ENCODE peak calls at places on chromosome 4, in four cellular contexts. One of them, this sample, is unnamed.

GRCh38 chr4:17142232-17142711 is 243.8 kb upstream of the LDB2 start:
- DNase-seq in left ventricle myocardium inferior: no peak
- DNase-seq in psoas muscle: no peak
- DNase-seq in transverse colon: no peak
- DNase-seq in this sample: no peak

GRCh38 chr4:150582101-150582565 is at the start of gene MAB21L2:
- DNase-seq in left ventricle myocardium inferior: no peak
- DNase-seq in psoas muscle: no peak
- DNase-seq in transverse colon: no peak
- DNase-seq in this sample: no peak

GRCh38 chr4:13698296-13698695 is 70.8 kb upstream of the BOD1L1 start:
- DNase-seq in left ventricle myocardium inferior: no peak
- DNase-seq in psoas muscle: no peak
- DNase-seq in transverse colon: no peak
- DNase-seq in this sample: no peak

GRCh38 chr4:113740857-113741379 is 20.6 kb downstream of the CAMK2D start:
- DNase-seq in left ventricle myocardium inferior: no peak
- DNase-seq in psoas muscle: no peak
- DNase-seq in transverse colon: no peak
- DNase-seq in this sample: no peak

GRCh38 chr4:73068496-73069337 is 799 bp downstream of the COX18 start:
- DNase-seq in left ventricle myocardium inferior: no peak
- DNase-seq in psoas muscle: no peak
- DNase-seq in transverse colon: peak; percentile 12
- DNase-seq in this sample: no peak

GRCh38 chr4:137106733-137107132 is 425.6 kb downstream of the PCDH18 start:
- DNase-seq in left ventricle myocardium inferior: no peak
- DNase-seq in psoas muscle: no peak
- DNase-seq in transverse colon: no peak
- DNase-seq in this sample: no peak

GRCh38 chr4:133565379-133565778 is 416.3 kb downstream of the PCDH10 start:
- DNase-seq in left ventricle myocardium inferior: no peak
- DNase-seq in psoas muscle: no peak
- DNase-seq in transverse colon: no peak
- DNase-seq in this sample: no peak

GRCh38 chr4:112083587-112084347 is 61.5 kb upstream of the FAM241A start:
- DNase-seq in left ventricle myocardium inferior: no peak
- DNase-seq in psoas muscle: no peak
- DNase-seq in transverse colon: no peak
- DNase-seq in this sample: no peak

GRCh38 chr4:139419388-139419914 is 34.5 kb upstream of the RAB33B start:
- DNase-seq in left ventricle myocardium inferior: peak; percentile 18
- DNase-seq in psoas muscle: no peak
- DNase-seq in transverse colon: peak; percentile 38
- DNase-seq in this sample: peak; percentile 74

GRCh38 chr4:130675262-130675661 is 1579.3 kb downstream of the C4orf33 start:
- DNase-seq in left ventricle myocardium inferior: no peak
- DNase-seq in psoas muscle: no peak
- DNase-seq in transverse colon: no peak
- DNase-seq in this sample: no peak

GRCh38 chr4:86033171-86033570 is 326.7 kb downstream of the MAPK10 start:
- DNase-seq in left ventricle myocardium inferior: peak; percentile 36
- DNase-seq in psoas muscle: peak; percentile 43
- DNase-seq in transverse colon: peak; percentile 9
- DNase-seq in this sample: peak; percentile 59

GRCh38 chr4:13378973-13379759 is 105.0 kb downstream of the RAB28 start:
- DNase-seq in left ventricle myocardium inferior: no peak
- DNase-seq in psoas muscle: no peak
- DNase-seq in transverse colon: no peak
- DNase-seq in this sample: no peak

GRCh38 chr4:126935784-126936183 is 697.0 kb upstream of the INTU start:
- DNase-seq in left ventricle myocardium inferior: no peak
- DNase-seq in psoas muscle: no peak
- DNase-seq in transverse colon: no peak
- DNase-seq in this sample: no peak

GRCh38 chr4:32010221-32010620 is 1290.1 kb downstream of the PCDH7 start:
- DNase-seq in left ventricle myocardium inferior: no peak
- DNase-seq in psoas muscle: no peak
- DNase-seq in transverse colon: no peak
- DNase-seq in this sample: no peak
- H3K4me3 ChIP-seq in left ventricle myocardium inferior: no peak overlapping the region
- H3K4me3 ChIP-seq in psoas muscle: no peak overlapping the region
- H3K4me3 ChIP-seq in transverse colon: no peak overlapping the region
- H3K4me3 ChIP-seq in this sample: no peak overlapping the region

DNA sequence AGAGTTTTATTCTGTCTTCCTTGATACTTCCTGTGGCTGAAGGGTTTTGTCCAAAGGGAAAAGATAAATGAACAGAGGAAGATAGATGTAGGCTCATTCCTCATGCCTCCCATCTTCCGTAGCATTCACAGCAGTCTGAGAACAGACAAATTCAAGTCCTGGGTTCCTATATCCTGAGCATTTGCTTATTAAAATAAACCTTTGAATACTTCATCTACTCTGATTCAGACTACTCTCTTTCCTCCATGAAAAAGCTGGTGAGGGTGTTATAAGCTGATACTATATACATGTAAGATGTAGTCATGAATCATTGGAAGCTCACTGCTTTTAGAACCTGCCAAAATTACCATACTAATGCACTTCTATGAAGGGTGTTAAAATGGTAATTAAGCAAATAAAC is 61.2 kb downstream of the GAB1 start:
- DNase-seq in left ventricle myocardium inferior: no peak
- DNase-seq in psoas muscle: no peak
- DNase-seq in transverse colon: no peak
- DNase-seq in this sample: no peak
- H3K4me1 ChIP-seq in left ventricle myocardium inferior: peaks cover 100% of the 10 kb centered on the region
- H3K4me1 ChIP-seq in psoas muscle: peaks cover 73% of the 10 kb centered on the region
- H3K4me1 ChIP-seq in transverse colon: peaks cover 64% of the 10 kb centered on the region
- H3K4me1 ChIP-seq in this sample: peaks cover 14% of the 10 kb centered on the region

GRCh38 chr4:117529401-117529800 is 444.0 kb upstream of the TRAM1L1 start:
- DNase-seq in left ventricle myocardium inferior: no peak
- DNase-seq in psoas muscle: no peak
- DNase-seq in transverse colon: no peak
- DNase-seq in this sample: no peak
- H3K4me3 ChIP-seq in left ventricle myocardium inferior: no peak overlapping the region
- H3K4me3 ChIP-seq in psoas muscle: no peak overlapping the region
- H3K4me3 ChIP-seq in transverse colon: no peak overlapping the region
- H3K4me3 ChIP-seq in this sample: no peak overlapping the region

GRCh38 chr4:152098365-152099060 is 337.7 kb upstream of the GATB start:
- DNase-seq in left ventricle myocardium inferior: no peak
- DNase-seq in psoas muscle: no peak
- DNase-seq in transverse colon: no peak
- DNase-seq in this sample: no peak
- H3K4me1 ChIP-seq in left ventricle myocardium inferior: peaks cover 34% of the 10 kb centered on the region
- H3K4me1 ChIP-seq in psoas muscle: no peaks in the 10 kb centered on the region
- H3K4me1 ChIP-seq in transverse colon: peaks cover 21% of the 10 kb centered on the region
- H3K4me1 ChIP-seq in this sample: no peaks in the 10 kb centered on the region

GRCh38 chr4:1155314-1155713 is 17.1 kb downstream of the SPON2 start:
- DNase-seq in left ventricle myocardium inferior: no peak
- DNase-seq in psoas muscle: no peak
- DNase-seq in transverse colon: no peak
- DNase-seq in this sample: no peak
- H3K4me3 ChIP-seq in left ventricle myocardium inferior: no peak overlapping the region
- H3K4me3 ChIP-seq in psoas muscle: no peak overlapping the region
- H3K4me3 ChIP-seq in transverse colon: no peak overlapping the region
- H3K4me3 ChIP-seq in this sample: no peak overlapping the region

GRCh38 chr4:28469886-28470285 is 1609.2 kb downstream of the STIM2 start:
- DNase-seq in left ventricle myocardium inferior: no peak
- DNase-seq in psoas muscle: no peak
- DNase-seq in transverse colon: no peak
- DNase-seq in this sample: no peak
- H3K4me1 ChIP-seq in left ventricle myocardium inferior: no peaks in the 10 kb centered on the region
- H3K4me1 ChIP-seq in psoas muscle: no peaks in the 10 kb centered on the region
- H3K4me1 ChIP-seq in transverse colon: no peaks in the 10 kb centered on the region
- H3K4me1 ChIP-seq in this sample: no peaks in the 10 kb centered on the region

GRCh38 chr4:6308890-6309643 is 39.4 kb downstream of the WFS1 start:
- DNase-seq in left ventricle myocardium inferior: no peak
- DNase-seq in psoas muscle: no peak
- DNase-seq in transverse colon: no peak
- DNase-seq in this sample: peak; percentile 31
- H3K4me3 ChIP-seq in left ventricle myocardium inferior: peak overlapping the region; percentile 74
- H3K4me3 ChIP-seq in psoas muscle: peak overlapping the region; percentile 55
- H3K4me3 ChIP-seq in transverse colon: peak overlapping the region; percentile 26
- H3K4me3 ChIP-seq in this sample: peak overlapping the region; percentile 30

GRCh38 chr4:39699676-39700409 is 1.9 kb downstream of the UBE2K start:
- DNase-seq in left ventricle myocardium inferior: no peak
- DNase-seq in psoas muscle: no peak
- DNase-seq in transverse colon: no peak
- DNase-seq in this sample: no peak
- H3K4me1 ChIP-seq in left ventricle myocardium inferior: peaks cover 55% of the 10 kb centered on the region
- H3K4me1 ChIP-seq in psoas muscle: peaks cover 23% of the 10 kb centered on the region
- H3K4me1 ChIP-seq in transverse colon: peaks cover 44% of the 10 kb centered on the region
- H3K4me1 ChIP-seq in this sample: peaks cover 6% of the 10 kb centered on the region

GRCh38 chr4:8200302-8200975 is 1.3 kb downstream of the SH3TC1 start:
- DNase-seq in left ventricle myocardium inferior: peak; percentile 82
- DNase-seq in psoas muscle: peak; percentile 81
- DNase-seq in transverse colon: peak; percentile 50
- DNase-seq in this sample: no peak

GRCh38 chr4:8201341-8201781 is 2.3 kb downstream of the SH3TC1 start:
- DNase-seq in left ventricle myocardium inferior: peak; percentile 55
- DNase-seq in psoas muscle: no peak
- DNase-seq in transverse colon: peak; percentile 42
- DNase-seq in this sample: no peak

GRCh38 chr4:8203817-8204216 is 4.7 kb downstream of the SH3TC1 start:
- DNase-seq in left ventricle myocardium inferior: no peak
- DNase-seq in psoas muscle: no peak
- DNase-seq in transverse colon: no peak
- DNase-seq in this sample: no peak

GRCh38 chr4:8202526-8203375 is 3.7 kb downstream of the SH3TC1 start:
- DNase-seq in left ventricle myocardium inferior: no peak
- DNase-seq in psoas muscle: no peak
- DNase-seq in transverse colon: no peak
- DNase-seq in this sample: no peak

GRCh38 chr4:8202108-8202507 is 3.0 kb downstream of the SH3TC1 start:
- DNase-seq in left ventricle myocardium inferior: no peak
- DNase-seq in psoas muscle: no peak
- DNase-seq in transverse colon: no peak
- DNase-seq in this sample: no peak
- H3K4me3 ChIP-seq in left ventricle myocardium inferior: peak overlapping the region; percentile 66
- H3K4me3 ChIP-seq in psoas muscle: no peak overlapping the region
- H3K4me3 ChIP-seq in transverse colon: no peak overlapping the region
- H3K4me3 ChIP-seq in this sample: no peak overlapping the region

GRCh38 chr4:2796261-2797187 is 3.6 kb downstream of the SH3BP2 start:
- DNase-seq in left ventricle myocardium inferior: no peak
- DNase-seq in psoas muscle: peak; percentile 57
- DNase-seq in transverse colon: peak; percentile 84
- DNase-seq in this sample: no peak
- H3K4me1 ChIP-seq in left ventricle myocardium inferior: peaks cover 97% of the 10 kb centered on the region
- H3K4me1 ChIP-seq in psoas muscle: peaks cover 34% of the 10 kb centered on the region
- H3K4me1 ChIP-seq in transverse colon: peaks cover 91% of the 10 kb centered on the region
- H3K4me1 ChIP-seq in this sample: no peaks in the 10 kb centered on the region